ENCODE peak calls at places on chromosomes 7 and 10, in seven cellular contexts. One of them, this sample, is unnamed.

GRCh38 chr7:50666124-50666496 is 100.9 kb upstream of the DDC start:
- DNase-seq in hepatocyte: no peak
- DNase-seq in HCT116: no peak
- DNase-seq in PC-3: no peak
- DNase-seq in GM23338: no peak
- DNase-seq in MM.1S: no peak
- DNase-seq in neural progenitor cell: no peak
- DNase-seq in this sample: no peak

GRCh38 chr10:28935061-28935460 is 257.7 kb downstream of the BAMBI start:
- DNase-seq in HCT116: no peak
- DNase-seq in PC-3: no peak
- DNase-seq in MM.1S: no peak
- DNase-seq in hepatocyte: no peak
- DNase-seq in neural progenitor cell: no peak
- DNase-seq in GM23338: no peak
- DNase-seq in this sample: no peak

GRCh38 chr10:103333934-103334520 is 16.9 kb downstream of the PCGF6 start:
- DNase-seq in hepatocyte: peak; percentile 17
- DNase-seq in MM.1S: peak; percentile 55
- DNase-seq in neural progenitor cell: peak; percentile 15
- DNase-seq in HCT116: peak; percentile 32
- DNase-seq in GM23338: peak; percentile 39
- DNase-seq in PC-3: peak; percentile 58
- DNase-seq in this sample: peak; percentile 50

GRCh38 chr7:75879771-75880184 is 944 bp downstream of the RHBDD2 start:
- DNase-seq in HCT116: no peak
- DNase-seq in MM.1S: no peak
- DNase-seq in PC-3: no peak
- DNase-seq in neural progenitor cell: peak; percentile 29
- DNase-seq in hepatocyte: no peak
- DNase-seq in GM23338: peak; percentile 47
- DNase-seq in this sample: peak; percentile 9

GRCh38 chr7:138299046-138299445 is 161.0 kb upstream of the TRIM24 start:
- DNase-seq in GM23338: no peak
- DNase-seq in MM.1S: no peak
- DNase-seq in hepatocyte: no peak
- DNase-seq in neural progenitor cell: no peak
- DNase-seq in HCT116: no peak
- DNase-seq in PC-3: no peak
- DNase-seq in this sample: no peak

GRCh38 chr7:36390199-36391090 is 783 bp downstream of the ANLN start:
- DNase-seq in MM.1S: peak; percentile 64
- DNase-seq in neural progenitor cell: peak; percentile 92
- DNase-seq in hepatocyte: peak; percentile 93
- DNase-seq in PC-3: peak; percentile 92
- DNase-seq in HCT116: peak; percentile 56
- DNase-seq in GM23338: peak; percentile 93
- DNase-seq in this sample: peak; percentile 63

GRCh38 chr7:143240323-143241168 is 18.7 kb downstream of the TAS2R40 start:
- DNase-seq in HCT116: peak; percentile 70
- DNase-seq in MM.1S: peak; percentile 82
- DNase-seq in neural progenitor cell: peak; percentile 78
- DNase-seq in hepatocyte: peak; percentile 87
- DNase-seq in GM23338: peak; percentile 89
- DNase-seq in PC-3: peak; percentile 87
- DNase-seq in this sample: peak; percentile 74

GRCh38 chr7:17043012-17043877 is 161.5 kb upstream of the AGR3 start:
- DNase-seq in hepatocyte: no peak
- DNase-seq in neural progenitor cell: no peak
- DNase-seq in PC-3: peak; percentile 23
- DNase-seq in MM.1S: no peak
- DNase-seq in HCT116: no peak
- DNase-seq in GM23338: no peak
- DNase-seq in this sample: no peak

GRCh38 chr7:4241791-4242190 is 440.3 kb upstream of the FOXK1 start:
- DNase-seq in GM23338: peak; percentile 76
- DNase-seq in PC-3: no peak
- DNase-seq in HCT116: peak; percentile 4
- DNase-seq in MM.1S: no peak
- DNase-seq in neural progenitor cell: peak; percentile 25
- DNase-seq in hepatocyte: no peak
- DNase-seq in this sample: no peak

GRCh38 chr7:38229386-38229785 is 44.0 kb downstream of the TARP start:
- DNase-seq in HCT116: no peak
- DNase-seq in GM23338: no peak
- DNase-seq in hepatocyte: no peak
- DNase-seq in PC-3: peak; percentile 30
- DNase-seq in MM.1S: no peak
- DNase-seq in neural progenitor cell: no peak
- DNase-seq in this sample: no peak

GRCh38 chr10:49599546-49599945 is 10.6 kb upstream of the SLC18A3 start:
- DNase-seq in PC-3: no peak
- DNase-seq in HCT116: no peak
- DNase-seq in MM.1S: no peak
- DNase-seq in GM23338: no peak
- DNase-seq in neural progenitor cell: no peak
- DNase-seq in hepatocyte: no peak
- DNase-seq in this sample: no peak

GRCh38 chr7:69403169-69403568 is 195.1 kb upstream of the AUTS2 start:
- DNase-seq in hepatocyte: no peak
- DNase-seq in HCT116: no peak
- DNase-seq in neural progenitor cell: peak; percentile 24
- DNase-seq in MM.1S: no peak
- DNase-seq in GM23338: peak; percentile 62
- DNase-seq in PC-3: no peak
- DNase-seq in this sample: peak; percentile 73

GRCh38 chr7:51666261-51666660 is 349.7 kb upstream of the COBL start:
- DNase-seq in PC-3: no peak
- DNase-seq in GM23338: peak; percentile 18
- DNase-seq in neural progenitor cell: no peak
- DNase-seq in MM.1S: no peak
- DNase-seq in HCT116: no peak
- DNase-seq in hepatocyte: no peak
- DNase-seq in this sample: no peak

GRCh38 chr7:142104550-142105527 is 6.7 kb upstream of the MGAM2 start:
- DNase-seq in GM23338: no peak
- DNase-seq in hepatocyte: peak; percentile 45
- DNase-seq in neural progenitor cell: no peak
- DNase-seq in PC-3: peak; percentile 69
- DNase-seq in HCT116: peak; percentile 27
- DNase-seq in MM.1S: peak; percentile 9
- DNase-seq in this sample: no peak

GRCh38 chr10:78727728-78728127 is 341.0 kb upstream of the ZMIZ1 start:
- DNase-seq in neural progenitor cell: no peak
- DNase-seq in HCT116: no peak
- DNase-seq in PC-3: no peak
- DNase-seq in GM23338: no peak
- DNase-seq in MM.1S: no peak
- DNase-seq in hepatocyte: peak; percentile 29
- DNase-seq in this sample: no peak

GRCh38 chr10:83076443-83076842 is 1062.9 kb upstream of the GHITM start:
- DNase-seq in MM.1S: no peak
- DNase-seq in PC-3: no peak
- DNase-seq in GM23338: no peak
- DNase-seq in hepatocyte: no peak
- DNase-seq in HCT116: no peak
- DNase-seq in neural progenitor cell: no peak
- DNase-seq in this sample: no peak

GRCh38 chr7:42238709-42239395 is 1.8 kb upstream of the GLI3 start:
- DNase-seq in HCT116: no peak
- DNase-seq in MM.1S: no peak
- DNase-seq in hepatocyte: peak; percentile 64
- DNase-seq in PC-3: peak; percentile 41
- DNase-seq in neural progenitor cell: peak; percentile 59
- DNase-seq in GM23338: peak; percentile 51
- DNase-seq in this sample: no peak

GRCh38 chr7:68873616-68874015 is 724.7 kb upstream of the AUTS2 start:
- DNase-seq in GM23338: no peak
- DNase-seq in PC-3: no peak
- DNase-seq in HCT116: no peak
- DNase-seq in MM.1S: no peak
- DNase-seq in neural progenitor cell: no peak
- DNase-seq in hepatocyte: no peak
- DNase-seq in this sample: no peak

GRCh38 chr10:101001225-101002035 is 1.8 kb downstream of the LZTS2 start:
- DNase-seq in neural progenitor cell: peak; percentile 39
- DNase-seq in hepatocyte: peak; percentile 86
- DNase-seq in GM23338: no peak
- DNase-seq in MM.1S: peak; percentile 3
- DNase-seq in PC-3: peak; percentile 54
- DNase-seq in HCT116: no peak
- DNase-seq in this sample: no peak

GRCh38 chr10:72058989-72059842 is 29.1 kb downstream of the SPOCK2 start:
- DNase-seq in HCT116: no peak
- DNase-seq in hepatocyte: no peak
- DNase-seq in GM23338: no peak
- DNase-seq in PC-3: no peak
- DNase-seq in neural progenitor cell: no peak
- DNase-seq in MM.1S: no peak
- DNase-seq in this sample: no peak

GRCh38 chr10:80609331-80609730 is 71.6 kb downstream of the SH2D4B start:
- DNase-seq in HCT116: no peak
- DNase-seq in PC-3: no peak
- DNase-seq in GM23338: no peak
- DNase-seq in MM.1S: no peak
- DNase-seq in hepatocyte: no peak
- DNase-seq in neural progenitor cell: no peak
- DNase-seq in this sample: no peak

DNA sequence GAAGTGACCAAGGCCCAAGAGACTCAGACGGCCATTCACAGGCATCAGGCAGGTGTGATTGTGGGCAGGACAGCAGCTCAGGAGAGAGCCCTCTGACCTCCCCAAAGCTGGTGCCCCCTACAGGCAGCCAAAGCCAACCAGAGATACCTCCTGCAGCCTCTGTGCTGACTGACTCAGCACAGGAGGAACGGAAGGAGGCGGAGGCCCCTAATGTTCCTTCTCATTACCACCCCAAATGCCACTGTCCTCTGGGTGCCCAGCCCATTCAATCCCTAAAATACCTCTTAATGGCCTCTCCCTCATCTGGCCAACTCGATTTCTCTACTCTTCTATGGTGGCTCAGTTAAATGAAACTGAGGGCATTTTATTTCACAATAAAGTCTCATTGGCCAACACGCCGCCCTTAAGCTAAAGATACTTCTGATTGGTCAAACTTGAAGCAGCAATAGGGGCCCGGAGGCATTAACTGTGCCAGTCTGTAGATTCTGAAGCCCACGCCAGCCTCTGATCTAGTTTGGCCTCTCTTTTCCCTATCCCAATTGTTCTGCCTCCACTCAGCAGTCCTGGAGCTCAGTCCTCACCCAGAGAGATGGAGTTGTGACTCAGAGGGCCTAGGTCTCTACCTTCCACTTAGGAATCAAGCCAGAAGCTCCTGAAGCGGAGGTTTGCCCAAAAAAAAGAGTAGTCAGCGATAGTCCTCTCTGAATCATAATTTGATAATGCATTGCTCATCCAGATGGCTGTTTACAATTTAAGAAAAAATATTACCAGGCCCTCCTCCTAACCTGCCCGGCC is 1.2 kb downstream of the CYREN start:
- DNase-seq in PC-3: peak; percentile 82
- DNase-seq in MM.1S: peak; percentile 93
- DNase-seq in GM23338: peak; percentile 79
- DNase-seq in hepatocyte: peak; percentile 39
- DNase-seq in HCT116: peak; percentile 68
- DNase-seq in neural progenitor cell: peak; percentile 46
- DNase-seq in this sample: peak; percentile 75
- TF ChIP-seq EZH2phosphoT487 in PC-3: no peak
- TF ChIP-seq EZH2phosphoT487 in MM.1S: no peak
- TF ChIP-seq EZH2phosphoT487 in GM23338: no peak
- TF ChIP-seq EZH2phosphoT487 in hepatocyte: no peak
- TF ChIP-seq EZH2phosphoT487 in HCT116: no peak
- TF ChIP-seq EZH2phosphoT487 in neural progenitor cell: no peak
- TF ChIP-seq EZH2phosphoT487 in this sample: no peak

GRCh38 chr7:24881622-24882021 is 98.4 kb downstream of the OSBPL3 start:
- DNase-seq in PC-3: peak; percentile 31
- DNase-seq in GM23338: peak; percentile 57
- DNase-seq in HCT116: no peak
- DNase-seq in hepatocyte: no peak
- DNase-seq in MM.1S: no peak
- DNase-seq in neural progenitor cell: no peak
- DNase-seq in this sample: no peak
- TF ChIP-seq CTCF in PC-3: peak; percentile 51
- TF ChIP-seq CTCF in GM23338: peak; percentile 37
- TF ChIP-seq CTCF in HCT116: peak; percentile 74
- TF ChIP-seq CTCF in hepatocyte: no peak
- TF ChIP-seq CTCF in MM.1S: no peak
- TF ChIP-seq CTCF in neural progenitor cell: no peak
- TF ChIP-seq CTCF in this sample: no peak

DNA sequence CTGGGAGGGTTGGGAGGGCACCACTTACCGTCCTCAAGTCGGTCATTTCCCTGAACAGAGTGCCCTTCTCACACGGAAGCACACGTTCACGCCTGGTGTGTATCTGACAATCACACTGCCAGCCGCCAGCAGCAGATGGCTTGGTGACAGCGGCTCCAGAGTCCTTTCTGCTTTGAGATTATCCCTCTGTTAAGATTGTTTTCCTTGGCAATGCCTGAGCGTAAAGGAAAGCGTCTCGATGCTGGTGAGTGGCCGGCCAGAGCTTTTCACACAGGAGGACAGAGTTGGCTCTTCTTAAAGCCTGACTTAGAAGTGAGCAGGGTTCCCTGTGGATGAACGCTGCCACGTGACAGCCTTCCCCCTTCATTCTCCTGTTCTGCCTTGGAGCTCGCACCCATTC is 22.0 kb upstream of the PRKAR1B start:
- DNase-seq in GM23338: no peak
- DNase-seq in MM.1S: no peak
- DNase-seq in HCT116: no peak
- DNase-seq in hepatocyte: no peak
- DNase-seq in PC-3: no peak
- DNase-seq in neural progenitor cell: no peak
- DNase-seq in this sample: no peak
- TF ChIP-seq EZH2phosphoT487 in GM23338: no peak
- TF ChIP-seq EZH2phosphoT487 in MM.1S: no peak
- TF ChIP-seq EZH2phosphoT487 in HCT116: no peak
- TF ChIP-seq EZH2phosphoT487 in hepatocyte: no peak
- TF ChIP-seq EZH2phosphoT487 in PC-3: no peak
- TF ChIP-seq EZH2phosphoT487 in neural progenitor cell: no peak
- TF ChIP-seq EZH2phosphoT487 in this sample: no peak

DNA sequence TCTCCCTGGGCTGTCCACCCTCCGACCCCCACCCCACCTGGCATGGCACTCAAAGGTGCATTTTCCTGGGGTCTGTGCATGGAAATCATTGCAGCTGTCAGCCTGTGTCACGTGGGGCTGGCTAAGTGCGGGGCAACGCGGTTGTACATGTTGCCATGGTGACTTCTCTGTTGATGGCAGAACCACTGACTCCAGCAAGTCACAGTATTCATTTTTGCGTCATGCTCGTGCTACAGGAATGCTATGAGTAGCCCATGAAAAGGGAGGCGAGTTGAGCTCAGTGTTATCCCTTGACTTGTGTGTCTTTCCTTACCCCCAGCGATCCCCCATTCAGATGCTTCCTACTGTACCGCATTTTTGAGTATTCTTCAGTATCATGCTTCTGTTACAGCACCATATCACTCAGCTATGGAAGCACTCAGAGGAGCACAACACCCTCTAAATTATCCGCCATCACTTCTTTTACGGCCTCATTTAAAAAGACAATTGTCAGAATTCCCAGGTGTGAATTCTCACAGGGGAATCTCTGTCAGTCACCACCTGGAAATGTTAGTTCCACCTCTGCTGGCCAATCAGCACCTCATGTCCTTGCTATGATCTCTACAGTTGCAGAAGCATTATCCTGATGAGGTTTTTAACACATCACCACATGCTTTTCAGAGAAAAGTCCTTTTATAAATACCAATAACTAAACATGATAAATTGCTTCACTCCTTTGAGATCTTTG is 194.4 kb upstream of the C7orf33 start:
- DNase-seq in MM.1S: no peak
- DNase-seq in hepatocyte: no peak
- DNase-seq in PC-3: no peak
- DNase-seq in HCT116: no peak
- DNase-seq in GM23338: peak; percentile 46
- DNase-seq in neural progenitor cell: no peak
- DNase-seq in this sample: no peak
- TF ChIP-seq CTCF in MM.1S: no peak
- TF ChIP-seq CTCF in hepatocyte: no peak
- TF ChIP-seq CTCF in PC-3: no peak
- TF ChIP-seq CTCF in HCT116: no peak
- TF ChIP-seq CTCF in GM23338: no peak
- TF ChIP-seq CTCF in neural progenitor cell: no peak
- TF ChIP-seq CTCF in this sample: no peak